ENCODE peak calls at places on chromosome 14, in six cellular contexts. X, A, U, Z, Q and K are unnamed samples.

GRCh38 chr14:30291216-30291615 is 267.7 kb upstream of the G2E3 start:
- DNase-seq in X (peak), A (peak), U (no peak), Z (no peak), Q (peak), K (no peak)

GRCh38 chr14:68444449-68445168 is 348.3 kb downstream of the ZFP36L1 start:
- DNase-seq in X (no peak), A (peak), U (no peak), Z (no peak), Q (peak), K (no peak)

GRCh38 chr14:52553002-52553670 is 500 bp downstream of the GPR137C start:
- DNase-seq in X (no peak), A (peak), U (no peak), Z (no peak), Q (peak), K (peak)

GRCh38 chr14:73007835-73008234 is 19.1 kb downstream of the ZFYVE1 start:
- DNase-seq in X (no peak), A (no peak), U (no peak), Z (no peak), Q (no peak), K (no peak)

GRCh38 chr14:62914025-62914424 is 131.2 kb downstream of the KCNH5 start:
- DNase-seq in X (no peak), A (peak), U (no peak), Z (no peak), Q (peak), K (no peak)

GRCh38 chr14:59688224-59689170 is 111.9 kb upstream of the CCDC175 start:
- DNase-seq in X (no peak), A (peak), U (peak), Z (peak), Q (peak), K (peak)

GRCh38 chr14:43983721-43984120 is 523.4 kb downstream of the FSCB start:
- DNase-seq in X (peak), A (no peak), U (no peak), Z (no peak), Q (no peak), K (no peak)

GRCh38 chr14:61898568-61898967 is 136.3 kb downstream of the SNAPC1 start:
- DNase-seq in X (no peak), A (no peak), U (no peak), Z (no peak), Q (no peak), K (no peak)

GRCh38 chr14:75860561-75861160 is 121.1 kb downstream of the TGFB3 start:
- DNase-seq in X (no peak), A (no peak), U (no peak), Z (no peak), Q (no peak), K (no peak)

GRCh38 chr14:51185754-51186153 is 54.3 kb upstream of the TMX1 start:
- DNase-seq in X (no peak), A (no peak), U (no peak), Z (no peak), Q (no peak), K (no peak)

GRCh38 chr14:94062344-94062904 is 18.6 kb downstream of the DDX24 start:
- DNase-seq in X (peak), A (peak), U (no peak), Z (no peak), Q (peak), K (no peak)

GRCh38 chr14:103526247-103526913 is 2.6 kb upstream of the TRMT61A start:
- DNase-seq in X (no peak), A (no peak), U (no peak), Z (no peak), Q (no peak), K (no peak)

GRCh38 chr14:24430682-24431568 is 1.2 kb downstream of the KHNYN start:
- DNase-seq in X (no peak), A (peak), U (no peak), Z (no peak), Q (peak), K (peak)

GRCh38 chr14:87397499-87397898 is 595.5 kb downstream of the GALC start:
- DNase-seq in X (no peak), A (no peak), U (no peak), Z (no peak), Q (no peak), K (no peak)

GRCh38 chr14:20503905-20504304 is 1.4 kb upstream of the RNASE10 start:
- DNase-seq in X (no peak), A (no peak), U (no peak), Z (no peak), Q (no peak), K (no peak)

GRCh38 chr14:20624495-20625070 is 16.9 kb downstream of the OR6S1 start:
- DNase-seq in X (no peak), A (peak), U (no peak), Z (peak), Q (peak), K (peak)

GRCh38 chr14:29650554-29651269 is 276.9 kb downstream of the PRKD1 start:
- DNase-seq in X (no peak), A (no peak), U (no peak), Z (no peak), Q (peak), K (no peak)

GRCh38 chr14:65239143-65239672 is 136.9 kb upstream of the MAX start:
- DNase-seq in X (no peak), A (peak), U (no peak), Z (no peak), Q (peak), K (no peak)

GRCh38 chr14:106185837-106186233 is 659.5 kb downstream of the TMEM121 start:
- DNase-seq in X (no peak), A (no peak), U (no peak), Z (no peak), Q (no peak), K (peak)

GRCh38 chr14:91228112-91229004 is 16.1 kb downstream of the GPR68 start:
- DNase-seq in X (peak), A (peak), U (no peak), Z (no peak), Q (peak), K (peak)

GRCh38 chr14:93049867-93050331 is 65.8 kb downstream of the ITPK1 start:
- DNase-seq in X (no peak), A (peak), U (no peak), Z (no peak), Q (no peak), K (no peak)

GRCh38 chr14:75299064-75299463 is 20.4 kb downstream of the FOS start:
- DNase-seq in X (no peak), A (peak), U (no peak), Z (no peak), Q (peak), K (no peak)

GRCh38 chr14:90644882-90645281 is 171.3 kb downstream of the TTC7B start:
- DNase-seq in X (no peak), A (peak), U (no peak), Z (no peak), Q (peak), K (no peak)

GRCh38 chr14:94612174-94612573 is at the start of gene SERPINA3:
- DNase-seq in X (no peak), A (peak), U (no peak), Z (no peak), Q (peak), K (no peak)

GRCh38 chr14:93981316-93981715 is 4.9 kb upstream of the ASB2 start:
- DNase-seq in X (no peak), A (no peak), U (no peak), Z (no peak), Q (no peak), K (no peak)

GRCh38 chr14:102403028-102403427 is 40.3 kb downstream of the TECPR2 start:
- DNase-seq in X (no peak), A (no peak), U (no peak), Z (peak), Q (no peak), K (no peak)

GRCh38 chr14:91270619-91271018 is 26.1 kb upstream of the GPR68 start:
- DNase-seq in X (no peak), A (no peak), U (no peak), Z (no peak), Q (no peak), K (no peak)

GRCh38 chr14:63308723-63309317 is 9.9 kb downstream of the GPHB5 start:
- DNase-seq in X (no peak), A (peak), U (peak), Z (peak), Q (peak), K (peak)

DNA sequence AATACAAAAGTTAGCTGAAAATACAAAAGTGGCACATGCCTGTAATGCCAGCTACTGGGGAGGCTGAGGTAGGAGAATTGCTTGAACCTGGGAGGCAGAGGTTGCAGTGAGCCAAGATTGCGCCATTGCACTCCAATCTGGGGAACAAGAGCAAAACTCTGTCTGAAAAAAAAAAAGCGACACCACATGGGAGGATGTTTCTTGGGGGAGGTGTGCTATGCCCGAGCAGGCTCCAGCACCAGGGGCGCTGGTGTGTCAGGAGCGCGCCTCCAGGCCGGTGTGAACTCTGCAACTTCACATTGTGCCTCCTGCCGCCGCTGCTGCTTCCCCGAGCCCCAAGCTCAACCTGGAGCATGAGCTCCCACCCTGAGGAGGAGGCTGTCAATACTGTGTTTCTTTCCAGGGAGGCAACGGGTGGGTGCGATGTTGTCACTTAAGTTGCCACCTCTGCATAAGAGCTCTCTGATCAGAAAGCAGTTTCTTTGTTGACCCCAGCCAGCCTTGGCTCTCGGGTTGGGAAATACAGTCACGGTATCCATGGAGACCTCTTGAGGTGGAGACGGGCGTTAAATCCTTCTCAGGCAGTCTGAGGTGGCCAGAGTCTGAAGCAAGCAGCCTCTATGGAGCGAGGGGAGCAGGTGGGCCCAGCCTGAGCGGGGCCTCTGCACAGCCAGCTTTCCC is 18.9 kb downstream of the DEGS2 start:
- DNase-seq in X (no peak), A (no peak), U (no peak), Z (peak), Q (peak), K (no peak)
- TF ChIP-seq CTCF in X (peak), A (no peak), U (peak), Z (no peak), Q (no peak), K (no peak)

GRCh38 chr14:104665663-104666522 is 23.5 kb upstream of the INF2 start:
- DNase-seq in X (no peak), A (no peak), U (peak), Z (peak), Q (no peak), K (peak)
- TF ChIP-seq CTCF in X (peak), A (peak), U (peak), Z (peak), Q (no peak), K (peak)

GRCh38 chr14:22836301-22837058 is at the start of gene MMP14:
- DNase-seq in X (no peak), A (peak), U (no peak), Z (no peak), Q (peak), K (no peak)

GRCh38 chr14:22837059-22837749 is 819 bp downstream of the MMP14 start:
- DNase-seq in X (no peak), A (peak), U (no peak), Z (no peak), Q (peak), K (no peak)

GRCh38 chr14:22838631-22839041 is 2.3 kb downstream of the MMP14 start:
- DNase-seq in X (no peak), A (peak), U (no peak), Z (no peak), Q (peak), K (no peak)

GRCh38 chr14:22839159-22839779 is 2.9 kb downstream of the MMP14 start:
- DNase-seq in X (no peak), A (peak), U (no peak), Z (no peak), Q (no peak), K (no peak)

GRCh38 chr14:22837750-22838538 is 1.6 kb downstream of the MMP14 start:
- DNase-seq in X (no peak), A (peak), U (no peak), Z (no peak), Q (peak), K (no peak)
- TF ChIP-seq CTCF in X (no peak), A (no peak), U (no peak), Z (no peak), Q (no peak), K (no peak)

GRCh38 chr14:45150386-45150890 is 14.7 kb downstream of the FANCM start:
- DNase-seq in X (no peak), A (no peak), U (no peak), Z (no peak), Q (no peak), K (no peak)

GRCh38 chr14:45156067-45156466 is 20.3 kb downstream of the FANCM start:
- DNase-seq in X (no peak), A (no peak), U (no peak), Z (no peak), Q (peak), K (no peak)
- TF ChIP-seq CTCF in X (no peak), A (no peak), U (no peak), Z (no peak), Q (no peak), K (no peak)